ENCODE peak calls at places on chromosomes 16 and 17, in four cellular contexts. I is kidney epithelial cell, G is lower lobe of right lung, B is hepatocyte. A is an unnamed sample. For H3K27me3, the result is how much of the 10 kb centered on the place peaks cover.

GRCh38 chr17:40018211-40019121 is 3.2 kb downstream of the CSF3 start:
- DNase-seq in I (no peak), G (no peak), B (peak), A (no peak)

GRCh38 chr16:27437946-27438345 is 36.0 kb downstream of the IL21R start:
- DNase-seq in G (no peak), B (no peak), I (no peak), A (no peak)

GRCh38 chr16:85395207-85395912 is 217.8 kb upstream of the GSE1 start:
- DNase-seq in B (peak), I (peak), G (peak), A (peak)

GRCh38 chr17:9904277-9905077 is 594 bp downstream of the RCVRN start:
- DNase-seq in G (no peak), I (no peak), B (no peak), A (no peak)

GRCh38 chr16:3242709-3243108 is 7.8 kb upstream of the ZNF200 start:
- DNase-seq in B (no peak), I (no peak), G (no peak), A (no peak)

GRCh38 chr16:67979955-67980678 is at the start of gene DPEP3:
- DNase-seq in G (no peak), B (no peak), I (no peak), A (no peak)

GRCh38 chr17:9274119-9274445 is 252.8 kb downstream of the NTN1 start:
- DNase-seq in B (no peak), G (no peak), I (no peak), A (no peak)

GRCh38 chr17:40124279-40125141 is 2.7 kb downstream of the MSL1 start:
- DNase-seq in I (no peak), B (no peak), G (no peak), A (no peak)

GRCh38 chr17:21171309-21171922 is 42.5 kb downstream of the TMEM11 start:
- DNase-seq in G (no peak), I (no peak), B (no peak), A (no peak)

GRCh38 chr17:74569392-74570003 is 2.2 kb upstream of the CD300H start:
- DNase-seq in G (peak), B (peak), I (peak), A (peak)

GRCh38 chr17:74569001-74569391 is 1.7 kb upstream of the CD300H start:
- DNase-seq in B (no peak), I (no peak), G (no peak), A (no peak)

GRCh38 chr17:74566132-74566753 is 1.1 kb downstream of the CD300H start:
- DNase-seq in G (no peak), I (no peak), B (peak), A (no peak)

GRCh38 chr17:74567397-74567796 is at the start of gene CD300H:
- DNase-seq in G (no peak), I (no peak), B (no peak), A (no peak)

DNA sequence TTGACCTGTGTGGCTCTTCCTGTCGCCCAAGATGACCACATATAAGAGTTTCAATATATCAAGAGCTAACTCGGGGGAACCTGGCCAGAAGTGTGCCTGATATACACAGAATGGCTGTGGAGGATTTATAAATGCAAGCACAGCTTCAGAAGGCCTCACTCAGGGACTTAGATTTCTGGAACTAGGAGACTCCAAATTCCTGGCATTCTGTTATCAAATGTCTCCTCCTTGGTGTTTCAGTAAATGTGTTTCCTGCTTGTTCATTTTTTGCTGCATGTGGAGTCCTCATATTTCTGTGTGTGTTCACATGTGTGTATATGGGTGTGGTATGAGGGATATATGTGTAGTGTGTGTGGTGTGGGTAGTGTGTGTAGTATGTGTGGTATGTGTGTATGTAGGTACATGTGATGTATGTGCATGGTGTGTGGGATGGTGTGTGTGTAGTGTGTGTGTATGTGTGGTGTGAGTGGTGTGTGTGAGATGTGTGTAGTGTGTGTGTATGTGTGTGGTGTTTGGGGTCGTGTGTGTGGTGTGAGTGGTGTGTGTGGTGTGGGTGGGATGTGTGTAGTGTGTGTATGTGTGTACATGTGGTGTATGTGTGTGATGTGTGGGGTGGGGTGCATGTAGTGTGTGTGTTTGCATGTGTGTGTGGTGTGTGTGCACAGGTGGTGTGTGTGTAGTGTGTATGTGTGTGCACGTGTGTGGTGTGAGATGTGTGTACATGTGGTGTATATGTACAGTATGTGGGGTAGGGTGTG is 986 bp upstream of the CD300H start:
- DNase-seq in I (no peak), G (no peak), B (no peak), A (no peak)
- H3K27me3 ChIP-seq in I (under half), G (under half), B (under half), A (under half)

GRCh38 chr16:49276646-49277385 is 4.8 kb downstream of the CBLN1 start:
- DNase-seq in I (no peak), B (no peak), G (no peak), A (no peak)

GRCh38 chr16:49277766-49278566 is 3.7 kb downstream of the CBLN1 start:
- DNase-seq in I (no peak), G (no peak), B (no peak), A (no peak)

GRCh38 chr16:49277386-49277742 is 4.3 kb downstream of the CBLN1 start:
- DNase-seq in I (no peak), B (no peak), G (no peak), A (no peak)

GRCh38 chr16:49278944-49279725 is 2.5 kb downstream of the CBLN1 start:
- DNase-seq in G (no peak), B (no peak), I (no peak), A (no peak)

DNA sequence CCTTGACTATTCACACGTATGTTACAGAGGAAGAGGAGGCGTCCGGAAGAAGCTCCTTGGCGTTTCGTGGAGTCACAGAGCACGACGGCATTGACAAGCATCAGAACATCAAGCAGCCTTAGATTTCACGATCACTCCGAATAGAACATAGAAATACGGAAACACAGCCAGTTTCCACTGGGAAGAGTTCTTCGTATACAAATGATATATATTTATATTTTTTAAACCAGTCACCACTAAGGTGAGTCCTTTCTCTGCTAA is 3.1 kb downstream of the CBLN1 start:
- DNase-seq in B (no peak), I (no peak), G (no peak), A (no peak)
- H3K27me3 ChIP-seq in B (half or more), I (half or more), G (half or more), A (half or more)

GRCh38 chr17:51668155-51668962 is 408.0 kb downstream of the UTP18 start:
- DNase-seq in G (no peak), I (no peak), B (no peak), A (no peak)
- H3K27me3 ChIP-seq in G (under half), I (under half), B (under half), A (under half)

GRCh38 chr17:49576906-49577650 is 1.4 kb downstream of the NXPH3 start:
- DNase-seq in I (no peak), B (peak), G (no peak), A (no peak)

GRCh38 chr17:49576121-49576905 is 642 bp downstream of the NXPH3 start:
- DNase-seq in G (no peak), I (no peak), B (peak), A (no peak)

GRCh38 chr17:49578963-49579500 is 3.4 kb downstream of the NXPH3 start:
- DNase-seq in G (no peak), B (no peak), I (no peak), A (no peak)

GRCh38 chr17:49577978-49578893 is 2.6 kb downstream of the NXPH3 start:
- DNase-seq in G (no peak), B (no peak), I (no peak), A (no peak)

DNA sequence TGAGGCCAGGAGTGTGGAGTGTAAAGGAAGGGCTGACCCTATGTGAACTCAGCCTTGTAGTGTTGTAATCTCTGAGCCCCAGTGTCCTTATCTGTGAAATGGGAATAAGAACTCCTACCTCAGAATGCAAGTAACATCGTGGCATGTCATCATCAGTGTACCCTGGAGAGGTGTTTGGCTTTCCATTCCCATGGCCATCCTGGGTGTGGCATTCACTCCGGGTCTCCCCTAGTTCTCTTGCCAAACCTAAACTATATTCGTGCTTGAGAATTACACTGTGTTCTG is 1.9 kb downstream of the NXPH3 start:
- DNase-seq in B (no peak), G (no peak), I (no peak), A (no peak)
- H3K27me3 ChIP-seq in B (under half), G (under half), I (under half), A (under half)

DNA sequence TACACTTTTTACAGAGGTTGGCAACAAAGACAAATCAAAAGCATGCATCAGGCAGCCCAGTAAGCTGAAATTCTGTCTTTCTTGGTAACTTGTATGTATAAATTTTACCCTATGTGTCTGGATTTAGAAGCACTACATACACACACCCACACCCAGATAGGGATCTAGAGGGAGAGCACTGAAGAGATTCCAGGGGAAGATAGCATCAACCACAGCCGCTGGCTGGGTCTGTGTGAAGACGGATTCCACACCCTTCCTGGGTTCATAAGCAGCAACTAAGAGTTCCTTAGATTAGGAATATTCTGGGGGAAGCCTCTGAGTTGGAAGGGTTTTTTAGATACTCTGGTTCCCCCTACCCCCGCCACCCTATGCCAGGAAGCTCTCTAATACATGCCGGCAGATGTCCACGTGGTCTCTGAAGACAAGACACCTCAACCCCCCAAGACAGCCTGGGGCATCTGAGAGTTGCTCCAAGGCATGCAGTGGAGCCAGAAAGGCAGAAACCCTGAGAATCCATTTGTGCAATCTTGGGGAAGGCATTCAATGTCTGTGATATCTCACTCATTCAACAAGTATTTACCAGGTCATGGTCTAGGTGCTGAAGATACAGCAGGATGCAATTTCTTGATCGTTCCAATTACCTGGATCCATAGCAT is 86.4 kb downstream of the NOG start:
- DNase-seq in B (no peak), G (no peak), I (no peak), A (no peak)
- H3K27me3 ChIP-seq in B (half or more), G (half or more), I (under half), A (under half)